ENCODE peak calls at places on chromosomes 4 and X, in nine cellular contexts. I is EL; Z is lung; W is cardiac fibroblast; M is activated CD4-positive, CD25-positive, alpha-beta regulatory T cell; L is NCI-H146; S is C1 segment of cervical spinal cord; O is fibroblast of pulmonary artery; U is stimulated activated CD4-positive, alpha-beta T cell treated with anti-CD3 and anti-CD28 coated beads, Interleukin-2, amount 100 ng/mL, for 24 hours. E is an unnamed sample.

GRCh38 chrX:54885740-54886139 is 34.9 kb upstream of the TRO start:
- DNase-seq in L (no peak), I (no peak), O (no peak), M (no peak), Z (no peak), W (no peak), U (no peak), S (no peak), E (no peak)

GRCh38 chrX:23332101-23332887 is 2.4 kb upstream of the PTCHD1 start:
- DNase-seq in W (no peak), O (no peak), U (no peak), L (no peak), I (no peak), Z (no peak), S (no peak), M (no peak), E (no peak)

GRCh38 chrX:40105791-40106676 is 8.3 kb upstream of the BCOR start:
- DNase-seq in Z (no peak), W (peak), L (peak), M (peak), S (peak), I (peak), O (no peak), U (peak), E (peak)

GRCh38 chrX:5051831-5052491 is 1176.7 kb downstream of the NLGN4X start:
- DNase-seq in Z (peak), O (peak), W (peak), I (peak), M (no peak), S (peak), U (no peak), L (no peak), E (no peak)

GRCh38 chr4:149499726-149500125 is 315.9 kb downstream of the IQCM start:
- DNase-seq in W (no peak), U (no peak), I (no peak), Z (no peak), L (no peak), M (no peak), S (no peak), O (no peak), E (no peak)

GRCh38 chrX:71652405-71652804 is 14.9 kb upstream of the LOC101059915 start:
- DNase-seq in W (peak), S (no peak), U (peak), Z (peak), O (peak), L (peak), M (peak), I (peak), E (no peak)

GRCh38 chrX:50827996-50828395 is 14.0 kb upstream of the SHROOM4 start:
- DNase-seq in U (no peak), S (no peak), Z (no peak), O (no peak), M (no peak), L (no peak), W (peak), I (no peak), E (no peak)

GRCh38 chr4:174534461-174534860 is 12.2 kb upstream of the HPGD start:
- DNase-seq in O (no peak), W (no peak), L (no peak), I (no peak), Z (no peak), S (no peak), M (no peak), U (no peak), E (no peak)

GRCh38 chr4:41209187-41209586 is 5.2 kb downstream of the APBB2 start:
- DNase-seq in L (no peak), Z (no peak), O (no peak), U (no peak), W (peak), M (no peak), S (no peak), I (peak), E (no peak)

GRCh38 chr4:172982151-172982590 is 186.4 kb upstream of the GALNT7 start:
- DNase-seq in L (peak), I (peak), O (peak), W (peak), Z (no peak), M (no peak), U (no peak), S (no peak), E (peak)

GRCh38 chr4:38037627-38038026 is 77.4 kb downstream of the PTTG2 start:
- DNase-seq in L (no peak), M (no peak), O (no peak), U (no peak), W (no peak), S (no peak), I (no peak), Z (no peak), E (no peak)

GRCh38 chr4:53601251-53601764 is 10.0 kb upstream of the LNX1 start:
- DNase-seq in S (no peak), L (peak), I (peak), U (no peak), M (no peak), W (peak), O (peak), Z (no peak), E (no peak)

GRCh38 chrX:65647801-65648200 is 19.7 kb upstream of the MSN start:
- DNase-seq in L (no peak), S (no peak), O (no peak), U (no peak), Z (no peak), I (no peak), M (no peak), W (no peak), E (no peak)

GRCh38 chr4:23819041-23819511 is 70.8 kb downstream of the PPARGC1A start:
- DNase-seq in M (no peak), U (no peak), W (peak), O (peak), S (no peak), Z (peak), L (no peak), I (peak), E (peak)

GRCh38 chr4:154722262-154722661 is 21.5 kb upstream of the LRAT start:
- DNase-seq in S (no peak), L (no peak), O (no peak), M (no peak), W (no peak), I (no peak), Z (no peak), U (no peak), E (peak)

GRCh38 chr4:101290651-101291050 is 56.7 kb downstream of the PPP3CA start:
- DNase-seq in L (no peak), Z (no peak), O (no peak), M (no peak), I (no peak), W (no peak), U (no peak), S (no peak), E (no peak)

GRCh38 chr4:3802571-3803474 is 36.6 kb downstream of the ADRA2C start:
- DNase-seq in W (no peak), M (no peak), S (no peak), O (no peak), I (no peak), L (no peak), Z (no peak), U (no peak), E (no peak)

GRCh38 chr4:152894673-152895072 is 41.5 kb upstream of the FHDC1 start:
- DNase-seq in O (peak), U (no peak), W (peak), Z (no peak), L (no peak), I (peak), M (no peak), S (no peak), E (peak)

GRCh38 chr4:156773648-156774357 is 197.8 kb downstream of the PDGFC start:
- DNase-seq in L (no peak), O (no peak), W (peak), S (no peak), U (no peak), M (no peak), I (peak), Z (no peak), E (peak)

GRCh38 chr4:124279741-124280140 is 432.8 kb downstream of the ANKRD50 start:
- DNase-seq in W (no peak), U (no peak), Z (no peak), S (no peak), M (no peak), O (no peak), L (peak), I (no peak), E (no peak)

GRCh38 chrX:3518870-3519269 is 172.4 kb upstream of the MXRA5 start:
- DNase-seq in U (no peak), W (peak), S (no peak), L (no peak), I (peak), M (no peak), O (peak), Z (no peak), E (peak)

GRCh38 chr4:113556382-113557134 is 205.0 kb downstream of the CAMK2D start:
- DNase-seq in O (no peak), U (no peak), M (no peak), Z (no peak), S (no peak), W (no peak), I (no peak), L (no peak), E (no peak)

GRCh38 chrX:24306430-24306829 is 7.4 kb downstream of the SUPT20HL2 start:
- DNase-seq in I (no peak), O (peak), M (no peak), S (no peak), L (no peak), W (no peak), U (no peak), Z (no peak), E (no peak)

GRCh38 chrX:17459008-17459407 is 84.0 kb downstream of the NHS start:
- DNase-seq in Z (peak), W (peak), U (no peak), I (peak), S (no peak), M (no peak), L (peak), O (peak), E (peak)

GRCh38 chr4:4762909-4763814 is 96.3 kb upstream of the MSX1 start:
- DNase-seq in I (peak), M (no peak), O (peak), Z (no peak), U (no peak), S (no peak), L (peak), W (no peak), E (no peak)

GRCh38 chr4:61556277-61556676 is 356.2 kb downstream of the ADGRL3 start:
- DNase-seq in W (no peak), M (no peak), L (peak), Z (no peak), O (peak), S (no peak), U (no peak), I (no peak), E (no peak)

E was measured in NCI-H226.